ENCODE peak calls at places on chromosomes 6 and 20, in eight cellular contexts. One of them, this sample, is unnamed.

GRCh38 chr6:93423542-93423941 is 4.2 kb upstream of the EPHA7 start:
- DNase-seq in pancreas: no peak
- DNase-seq in cardiac muscle cell: peak
- DNase-seq in PC-3: peak
- DNase-seq in left ventricle myocardium inferior: peak
- DNase-seq in hepatocyte: peak
- DNase-seq in CD4-positive, alpha-beta T cell: no peak
- DNase-seq in SJSA1: peak
- DNase-seq in this sample: no peak

GRCh38 chr6:110935171-110935570 is 23.3 kb upstream of the GTF3C6 start:
- DNase-seq in PC-3: no peak
- DNase-seq in pancreas: no peak
- DNase-seq in cardiac muscle cell: no peak
- DNase-seq in CD4-positive, alpha-beta T cell: no peak
- DNase-seq in hepatocyte: no peak
- DNase-seq in SJSA1: no peak
- DNase-seq in left ventricle myocardium inferior: no peak
- DNase-seq in this sample: no peak

GRCh38 chr6:6025736-6026135 is 19.0 kb upstream of the NRN1 start:
- DNase-seq in CD4-positive, alpha-beta T cell: no peak
- DNase-seq in pancreas: no peak
- DNase-seq in PC-3: no peak
- DNase-seq in SJSA1: no peak
- DNase-seq in cardiac muscle cell: no peak
- DNase-seq in left ventricle myocardium inferior: no peak
- DNase-seq in hepatocyte: no peak
- DNase-seq in this sample: no peak

GRCh38 chr6:4280031-4280430 is 144.7 kb upstream of the ECI2 start:
- DNase-seq in pancreas: no peak
- DNase-seq in SJSA1: no peak
- DNase-seq in hepatocyte: no peak
- DNase-seq in left ventricle myocardium inferior: no peak
- DNase-seq in cardiac muscle cell: no peak
- DNase-seq in PC-3: no peak
- DNase-seq in CD4-positive, alpha-beta T cell: no peak
- DNase-seq in this sample: no peak

GRCh38 chr6:83879746-83880145 is 20.3 kb downstream of the CYB5R4 start:
- DNase-seq in SJSA1: no peak
- DNase-seq in CD4-positive, alpha-beta T cell: no peak
- DNase-seq in hepatocyte: no peak
- DNase-seq in left ventricle myocardium inferior: no peak
- DNase-seq in pancreas: no peak
- DNase-seq in cardiac muscle cell: no peak
- DNase-seq in PC-3: no peak
- DNase-seq in this sample: no peak

GRCh38 chr6:106356382-106356781 is 4.1 kb upstream of the CRYBG1 start:
- DNase-seq in left ventricle myocardium inferior: no peak
- DNase-seq in cardiac muscle cell: no peak
- DNase-seq in SJSA1: no peak
- DNase-seq in pancreas: no peak
- DNase-seq in CD4-positive, alpha-beta T cell: no peak
- DNase-seq in hepatocyte: no peak
- DNase-seq in PC-3: no peak
- DNase-seq in this sample: no peak

GRCh38 chr6:16523550-16524379 is 237.5 kb downstream of the ATXN1 start:
- DNase-seq in pancreas: no peak
- DNase-seq in cardiac muscle cell: no peak
- DNase-seq in left ventricle myocardium inferior: no peak
- DNase-seq in PC-3: no peak
- DNase-seq in CD4-positive, alpha-beta T cell: no peak
- DNase-seq in SJSA1: peak
- DNase-seq in hepatocyte: no peak
- DNase-seq in this sample: no peak

GRCh38 chr6:5510734-5511133 is 249.4 kb downstream of the FARS2 start:
- DNase-seq in left ventricle myocardium inferior: no peak
- DNase-seq in hepatocyte: no peak
- DNase-seq in SJSA1: no peak
- DNase-seq in PC-3: no peak
- DNase-seq in CD4-positive, alpha-beta T cell: no peak
- DNase-seq in cardiac muscle cell: no peak
- DNase-seq in pancreas: no peak
- DNase-seq in this sample: no peak

GRCh38 chr20:48797275-48797825 is 30.4 kb downstream of the PREX1 start:
- DNase-seq in hepatocyte: no peak
- DNase-seq in PC-3: no peak
- DNase-seq in SJSA1: no peak
- DNase-seq in cardiac muscle cell: no peak
- DNase-seq in left ventricle myocardium inferior: peak
- DNase-seq in CD4-positive, alpha-beta T cell: no peak
- DNase-seq in pancreas: peak
- DNase-seq in this sample: peak

GRCh38 chr6:7914991-7915789 is 4.6 kb upstream of the TXNDC5 start:
- DNase-seq in hepatocyte: no peak
- DNase-seq in cardiac muscle cell: no peak
- DNase-seq in CD4-positive, alpha-beta T cell: no peak
- DNase-seq in PC-3: no peak
- DNase-seq in SJSA1: peak
- DNase-seq in left ventricle myocardium inferior: peak
- DNase-seq in pancreas: no peak
- DNase-seq in this sample: peak

GRCh38 chr6:154001494-154002285 is 37.4 kb upstream of the OPRM1 start:
- DNase-seq in PC-3: no peak
- DNase-seq in SJSA1: no peak
- DNase-seq in hepatocyte: no peak
- DNase-seq in cardiac muscle cell: no peak
- DNase-seq in pancreas: no peak
- DNase-seq in left ventricle myocardium inferior: no peak
- DNase-seq in CD4-positive, alpha-beta T cell: no peak
- DNase-seq in this sample: no peak

GRCh38 chr6:137518584-137518983 is 24.4 kb upstream of the OLIG3 start:
- DNase-seq in hepatocyte: no peak
- DNase-seq in cardiac muscle cell: no peak
- DNase-seq in SJSA1: no peak
- DNase-seq in pancreas: no peak
- DNase-seq in left ventricle myocardium inferior: no peak
- DNase-seq in PC-3: no peak
- DNase-seq in CD4-positive, alpha-beta T cell: no peak
- DNase-seq in this sample: no peak

GRCh38 chr20:50645253-50646068 is 45.9 kb downstream of the RIPOR3 start:
- DNase-seq in cardiac muscle cell: peak
- DNase-seq in PC-3: peak
- DNase-seq in pancreas: peak
- DNase-seq in left ventricle myocardium inferior: peak
- DNase-seq in SJSA1: peak
- DNase-seq in hepatocyte: peak
- DNase-seq in CD4-positive, alpha-beta T cell: no peak
- DNase-seq in this sample: peak

GRCh38 chr20:50649587-50649986 is 41.8 kb downstream of the RIPOR3 start:
- DNase-seq in hepatocyte: no peak
- DNase-seq in PC-3: no peak
- DNase-seq in cardiac muscle cell: no peak
- DNase-seq in SJSA1: no peak
- DNase-seq in pancreas: no peak
- DNase-seq in left ventricle myocardium inferior: no peak
- DNase-seq in CD4-positive, alpha-beta T cell: no peak
- DNase-seq in this sample: no peak

GRCh38 chr20:50642288-50642803 is 49.0 kb downstream of the RIPOR3 start:
- DNase-seq in SJSA1: no peak
- DNase-seq in PC-3: peak
- DNase-seq in pancreas: no peak
- DNase-seq in hepatocyte: no peak
- DNase-seq in CD4-positive, alpha-beta T cell: no peak
- DNase-seq in left ventricle myocardium inferior: no peak
- DNase-seq in cardiac muscle cell: no peak
- DNase-seq in this sample: no peak

GRCh38 chr20:50648651-50649050 is 42.7 kb downstream of the RIPOR3 start:
- DNase-seq in left ventricle myocardium inferior: no peak
- DNase-seq in cardiac muscle cell: no peak
- DNase-seq in CD4-positive, alpha-beta T cell: no peak
- DNase-seq in hepatocyte: no peak
- DNase-seq in PC-3: no peak
- DNase-seq in SJSA1: no peak
- DNase-seq in pancreas: no peak
- DNase-seq in this sample: no peak

DNA sequence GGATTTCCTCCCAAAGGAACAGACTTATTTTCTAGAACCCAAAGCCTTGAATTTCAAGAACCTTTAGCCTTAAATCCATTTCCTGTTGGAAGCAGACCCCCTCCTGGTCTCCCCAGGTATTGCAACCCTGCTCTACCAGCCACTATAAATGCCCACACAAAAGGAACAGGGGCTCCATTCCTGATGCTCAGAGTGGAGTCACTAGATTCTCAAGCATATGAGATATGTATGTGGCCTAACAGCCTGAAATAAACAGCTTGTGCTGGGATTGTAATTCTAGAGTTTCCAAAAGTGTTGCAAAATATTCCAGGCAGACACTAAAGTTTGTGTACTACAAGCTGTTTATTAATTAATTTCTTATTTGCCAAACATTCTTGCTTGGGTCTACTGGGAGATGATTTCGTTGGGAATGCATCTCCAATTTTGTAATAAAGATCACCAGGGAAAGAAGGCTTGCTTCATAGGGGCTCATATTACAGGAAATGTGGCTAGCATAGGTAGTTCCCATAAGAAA is 44.8 kb downstream of the RIPOR3 start:
- DNase-seq in CD4-positive, alpha-beta T cell: no peak
- DNase-seq in SJSA1: no peak
- DNase-seq in cardiac muscle cell: no peak
- DNase-seq in pancreas: no peak
- DNase-seq in left ventricle myocardium inferior: no peak
- DNase-seq in hepatocyte: no peak
- DNase-seq in PC-3: peak
- DNase-seq in this sample: no peak
- H3K27ac ChIP-seq in CD4-positive, alpha-beta T cell: no peak
- H3K27ac ChIP-seq in SJSA1: no peak
- H3K27ac ChIP-seq in cardiac muscle cell: no peak
- H3K27ac ChIP-seq in pancreas: peak
- H3K27ac ChIP-seq in left ventricle myocardium inferior: peak
- H3K27ac ChIP-seq in hepatocyte: peak
- H3K27ac ChIP-seq in PC-3: peak
- H3K27ac ChIP-seq in this sample: peak

GRCh38 chr6:134640975-134641429 is 308.9 kb downstream of the ALDH8A1 start:
- DNase-seq in hepatocyte: peak
- DNase-seq in pancreas: peak
- DNase-seq in CD4-positive, alpha-beta T cell: peak
- DNase-seq in left ventricle myocardium inferior: peak
- DNase-seq in cardiac muscle cell: peak
- DNase-seq in PC-3: peak
- DNase-seq in SJSA1: peak
- DNase-seq in this sample: peak
- H3K27ac ChIP-seq in hepatocyte: peak
- H3K27ac ChIP-seq in pancreas: no peak
- H3K27ac ChIP-seq in CD4-positive, alpha-beta T cell: no peak
- H3K27ac ChIP-seq in left ventricle myocardium inferior: peak
- H3K27ac ChIP-seq in cardiac muscle cell: no peak
- H3K27ac ChIP-seq in PC-3: no peak
- H3K27ac ChIP-seq in SJSA1: no peak
- H3K27ac ChIP-seq in this sample: peak

GRCh38 chr6:68726307-68726706 is 91.2 kb downstream of the ADGRB3 start:
- DNase-seq in cardiac muscle cell: no peak
- DNase-seq in PC-3: no peak
- DNase-seq in SJSA1: no peak
- DNase-seq in CD4-positive, alpha-beta T cell: no peak
- DNase-seq in pancreas: no peak
- DNase-seq in left ventricle myocardium inferior: no peak
- DNase-seq in hepatocyte: no peak
- DNase-seq in this sample: no peak

GRCh38 chr6:68727699-68728098 is 92.6 kb downstream of the ADGRB3 start:
- DNase-seq in SJSA1: no peak
- DNase-seq in left ventricle myocardium inferior: no peak
- DNase-seq in PC-3: no peak
- DNase-seq in hepatocyte: no peak
- DNase-seq in pancreas: no peak
- DNase-seq in cardiac muscle cell: no peak
- DNase-seq in CD4-positive, alpha-beta T cell: no peak
- DNase-seq in this sample: no peak

GRCh38 chr6:68723128-68723527 is 88.0 kb downstream of the ADGRB3 start:
- DNase-seq in left ventricle myocardium inferior: no peak
- DNase-seq in hepatocyte: no peak
- DNase-seq in CD4-positive, alpha-beta T cell: no peak
- DNase-seq in SJSA1: no peak
- DNase-seq in pancreas: no peak
- DNase-seq in PC-3: no peak
- DNase-seq in cardiac muscle cell: no peak
- DNase-seq in this sample: no peak

GRCh38 chr6:68726992-68727391 is 91.9 kb downstream of the ADGRB3 start:
- DNase-seq in cardiac muscle cell: no peak
- DNase-seq in hepatocyte: no peak
- DNase-seq in CD4-positive, alpha-beta T cell: no peak
- DNase-seq in pancreas: no peak
- DNase-seq in left ventricle myocardium inferior: no peak
- DNase-seq in SJSA1: no peak
- DNase-seq in PC-3: no peak
- DNase-seq in this sample: no peak

GRCh38 chr6:68724054-68724453 is 89.0 kb downstream of the ADGRB3 start:
- DNase-seq in cardiac muscle cell: peak
- DNase-seq in PC-3: no peak
- DNase-seq in pancreas: no peak
- DNase-seq in hepatocyte: no peak
- DNase-seq in left ventricle myocardium inferior: no peak
- DNase-seq in CD4-positive, alpha-beta T cell: no peak
- DNase-seq in SJSA1: no peak
- DNase-seq in this sample: no peak
- H3K27ac ChIP-seq in cardiac muscle cell: no peak
- H3K27ac ChIP-seq in PC-3: no peak
- H3K27ac ChIP-seq in pancreas: no peak
- H3K27ac ChIP-seq in hepatocyte: no peak
- H3K27ac ChIP-seq in left ventricle myocardium inferior: no peak
- H3K27ac ChIP-seq in CD4-positive, alpha-beta T cell: no peak
- H3K27ac ChIP-seq in SJSA1: no peak
- H3K27ac ChIP-seq in this sample: no peak

DNA sequence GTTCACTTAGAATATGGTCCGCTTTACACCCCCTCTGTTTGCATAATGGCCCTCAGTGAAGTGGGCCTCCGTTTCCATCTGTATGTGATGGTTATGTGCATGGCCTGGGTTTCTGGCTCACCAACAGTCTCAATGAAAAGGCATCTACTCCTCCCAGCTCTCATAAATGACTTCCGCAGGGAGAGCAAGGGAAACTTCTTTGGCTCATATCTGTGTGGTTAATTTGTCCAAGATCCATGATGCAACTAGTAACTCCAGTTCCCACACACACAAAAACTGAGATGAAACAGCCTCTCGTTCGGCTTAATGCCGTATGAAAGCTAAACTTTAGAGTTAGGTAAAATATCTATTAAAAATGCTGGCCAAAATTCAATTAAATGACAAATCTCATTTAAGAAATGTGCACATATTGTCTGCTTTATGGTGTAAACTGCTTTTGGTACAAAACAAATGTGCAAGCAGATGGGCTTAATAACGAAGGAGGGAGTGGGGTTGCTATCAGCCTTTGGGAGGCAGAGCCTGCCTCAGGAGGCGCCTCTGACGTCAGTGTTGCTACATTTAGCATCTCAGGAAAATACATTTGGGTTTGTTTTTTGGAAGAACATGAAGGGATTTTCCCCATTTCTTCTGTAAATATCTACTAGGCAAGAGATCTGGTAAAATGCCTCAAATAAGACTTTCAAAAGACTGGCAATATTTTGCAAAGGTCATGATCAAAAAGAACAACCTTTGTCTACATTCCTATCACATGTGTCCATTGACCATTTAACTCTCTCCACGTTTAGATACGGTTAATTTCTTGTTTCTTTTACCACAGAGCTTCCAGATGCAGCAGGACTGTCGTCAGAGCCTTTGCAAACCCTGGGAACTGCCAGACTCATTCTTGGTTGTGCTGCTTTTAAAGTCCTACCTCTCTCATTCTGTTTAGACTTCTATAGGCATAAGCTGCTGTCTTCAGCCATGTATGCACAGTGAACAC is 96.8 kb downstream of the ARMC2 start:
- DNase-seq in PC-3: no peak
- DNase-seq in SJSA1: no peak
- DNase-seq in left ventricle myocardium inferior: peak
- DNase-seq in cardiac muscle cell: no peak
- DNase-seq in CD4-positive, alpha-beta T cell: no peak
- DNase-seq in hepatocyte: peak
- DNase-seq in pancreas: no peak
- DNase-seq in this sample: no peak
- H3K27ac ChIP-seq in PC-3: no peak
- H3K27ac ChIP-seq in SJSA1: no peak
- H3K27ac ChIP-seq in left ventricle myocardium inferior: peak
- H3K27ac ChIP-seq in cardiac muscle cell: no peak
- H3K27ac ChIP-seq in CD4-positive, alpha-beta T cell: no peak
- H3K27ac ChIP-seq in hepatocyte: peak
- H3K27ac ChIP-seq in pancreas: peak
- H3K27ac ChIP-seq in this sample: peak